ENCODE peak calls at places on chromosomes 2 and 18, in five cellular contexts. One of them, this sample, is unnamed.

GRCh38 chr2:23900133-23900926 is 26.6 kb downstream of the ATAD2B start:
- DNase-seq in activated T-helper 1 cell treated with anti-CD3 and anti-CD28 coated beads, Interleukin-2, amount 50 U/mL, for 16 hours: no peak
- DNase-seq in stimulated activated CD4-positive, alpha-beta T cell treated with anti-CD3 and anti-CD28 coated beads, Interleukin-2, amount 100 ng/mL, for 48 hours: no peak
- DNase-seq in midbrain: no peak
- DNase-seq in T-cell: no peak
- DNase-seq in this sample: no peak

GRCh38 chr18:39453882-39454281 is 1888.3 kb upstream of the CELF4 start:
- DNase-seq in activated T-helper 1 cell treated with anti-CD3 and anti-CD28 coated beads, Interleukin-2, amount 50 U/mL, for 16 hours: no peak
- DNase-seq in stimulated activated CD4-positive, alpha-beta T cell treated with anti-CD3 and anti-CD28 coated beads, Interleukin-2, amount 100 ng/mL, for 48 hours: no peak
- DNase-seq in midbrain: peak; percentile 43
- DNase-seq in T-cell: no peak
- DNase-seq in this sample: peak; percentile 19

GRCh38 chr2:186456941-186457340 is 29.1 kb upstream of the ZC3H15 start:
- DNase-seq in activated T-helper 1 cell treated with anti-CD3 and anti-CD28 coated beads, Interleukin-2, amount 50 U/mL, for 16 hours: no peak
- DNase-seq in stimulated activated CD4-positive, alpha-beta T cell treated with anti-CD3 and anti-CD28 coated beads, Interleukin-2, amount 100 ng/mL, for 48 hours: no peak
- DNase-seq in midbrain: no peak
- DNase-seq in T-cell: no peak
- DNase-seq in this sample: no peak

GRCh38 chr2:204860249-204860648 is 315.0 kb downstream of the PARD3B start:
- DNase-seq in activated T-helper 1 cell treated with anti-CD3 and anti-CD28 coated beads, Interleukin-2, amount 50 U/mL, for 16 hours: no peak
- DNase-seq in stimulated activated CD4-positive, alpha-beta T cell treated with anti-CD3 and anti-CD28 coated beads, Interleukin-2, amount 100 ng/mL, for 48 hours: no peak
- DNase-seq in midbrain: peak; percentile 69
- DNase-seq in T-cell: no peak
- DNase-seq in this sample: peak; percentile 87

GRCh38 chr2:162607915-162608314 is 230.7 kb downstream of the KCNH7 start:
- DNase-seq in activated T-helper 1 cell treated with anti-CD3 and anti-CD28 coated beads, Interleukin-2, amount 50 U/mL, for 16 hours: no peak
- DNase-seq in stimulated activated CD4-positive, alpha-beta T cell treated with anti-CD3 and anti-CD28 coated beads, Interleukin-2, amount 100 ng/mL, for 48 hours: no peak
- DNase-seq in midbrain: no peak
- DNase-seq in T-cell: no peak
- DNase-seq in this sample: no peak

GRCh38 chr2:7692657-7693161 is 775.5 kb downstream of the RNF144A start:
- DNase-seq in activated T-helper 1 cell treated with anti-CD3 and anti-CD28 coated beads, Interleukin-2, amount 50 U/mL, for 16 hours: no peak
- DNase-seq in stimulated activated CD4-positive, alpha-beta T cell treated with anti-CD3 and anti-CD28 coated beads, Interleukin-2, amount 100 ng/mL, for 48 hours: no peak
- DNase-seq in midbrain: no peak
- DNase-seq in T-cell: no peak
- DNase-seq in this sample: no peak

GRCh38 chr18:56702946-56703345 is 51.8 kb downstream of the WDR7 start:
- DNase-seq in activated T-helper 1 cell treated with anti-CD3 and anti-CD28 coated beads, Interleukin-2, amount 50 U/mL, for 16 hours: no peak
- DNase-seq in stimulated activated CD4-positive, alpha-beta T cell treated with anti-CD3 and anti-CD28 coated beads, Interleukin-2, amount 100 ng/mL, for 48 hours: peak; percentile 26
- DNase-seq in midbrain: peak; percentile 15
- DNase-seq in T-cell: peak; percentile 15
- DNase-seq in this sample: peak; percentile 44

GRCh38 chr18:32040936-32041335 is 22.3 kb downstream of the RNF125 start:
- DNase-seq in activated T-helper 1 cell treated with anti-CD3 and anti-CD28 coated beads, Interleukin-2, amount 50 U/mL, for 16 hours: no peak
- DNase-seq in stimulated activated CD4-positive, alpha-beta T cell treated with anti-CD3 and anti-CD28 coated beads, Interleukin-2, amount 100 ng/mL, for 48 hours: no peak
- DNase-seq in midbrain: no peak
- DNase-seq in T-cell: peak; percentile 45
- DNase-seq in this sample: no peak

GRCh38 chr2:231946241-231946814 is 15.2 kb upstream of the DIS3L2 start:
- DNase-seq in activated T-helper 1 cell treated with anti-CD3 and anti-CD28 coated beads, Interleukin-2, amount 50 U/mL, for 16 hours: no peak
- DNase-seq in stimulated activated CD4-positive, alpha-beta T cell treated with anti-CD3 and anti-CD28 coated beads, Interleukin-2, amount 100 ng/mL, for 48 hours: no peak
- DNase-seq in midbrain: no peak
- DNase-seq in T-cell: no peak
- DNase-seq in this sample: no peak

GRCh38 chr2:64225491-64225890 is 81.3 kb upstream of the PELI1 start:
- DNase-seq in activated T-helper 1 cell treated with anti-CD3 and anti-CD28 coated beads, Interleukin-2, amount 50 U/mL, for 16 hours: no peak
- DNase-seq in stimulated activated CD4-positive, alpha-beta T cell treated with anti-CD3 and anti-CD28 coated beads, Interleukin-2, amount 100 ng/mL, for 48 hours: no peak
- DNase-seq in midbrain: no peak
- DNase-seq in T-cell: no peak
- DNase-seq in this sample: no peak

GRCh38 chr2:66537001-66537400 is 102.1 kb downstream of the MEIS1 start:
- DNase-seq in activated T-helper 1 cell treated with anti-CD3 and anti-CD28 coated beads, Interleukin-2, amount 50 U/mL, for 16 hours: no peak
- DNase-seq in stimulated activated CD4-positive, alpha-beta T cell treated with anti-CD3 and anti-CD28 coated beads, Interleukin-2, amount 100 ng/mL, for 48 hours: no peak
- DNase-seq in midbrain: no peak
- DNase-seq in T-cell: no peak
- DNase-seq in this sample: no peak

GRCh38 chr18:79512461-79513380 is 117.0 kb downstream of the NFATC1 start:
- DNase-seq in activated T-helper 1 cell treated with anti-CD3 and anti-CD28 coated beads, Interleukin-2, amount 50 U/mL, for 16 hours: no peak
- DNase-seq in stimulated activated CD4-positive, alpha-beta T cell treated with anti-CD3 and anti-CD28 coated beads, Interleukin-2, amount 100 ng/mL, for 48 hours: no peak
- DNase-seq in midbrain: no peak
- DNase-seq in T-cell: no peak
- DNase-seq in this sample: no peak

GRCh38 chr2:201909348-201909747 is 103.0 kb downstream of the CDK15 start:
- DNase-seq in activated T-helper 1 cell treated with anti-CD3 and anti-CD28 coated beads, Interleukin-2, amount 50 U/mL, for 16 hours: no peak
- DNase-seq in stimulated activated CD4-positive, alpha-beta T cell treated with anti-CD3 and anti-CD28 coated beads, Interleukin-2, amount 100 ng/mL, for 48 hours: no peak
- DNase-seq in midbrain: no peak
- DNase-seq in T-cell: no peak
- DNase-seq in this sample: no peak

GRCh38 chr18:75226301-75226955 is 15.8 kb downstream of the TSHZ1 start:
- DNase-seq in activated T-helper 1 cell treated with anti-CD3 and anti-CD28 coated beads, Interleukin-2, amount 50 U/mL, for 16 hours: no peak
- DNase-seq in stimulated activated CD4-positive, alpha-beta T cell treated with anti-CD3 and anti-CD28 coated beads, Interleukin-2, amount 100 ng/mL, for 48 hours: no peak
- DNase-seq in midbrain: no peak
- DNase-seq in T-cell: no peak
- DNase-seq in this sample: no peak

GRCh38 chr2:18317017-18317416 is 243.4 kb downstream of the RDH14 start:
- DNase-seq in activated T-helper 1 cell treated with anti-CD3 and anti-CD28 coated beads, Interleukin-2, amount 50 U/mL, for 16 hours: no peak
- DNase-seq in stimulated activated CD4-positive, alpha-beta T cell treated with anti-CD3 and anti-CD28 coated beads, Interleukin-2, amount 100 ng/mL, for 48 hours: no peak
- DNase-seq in midbrain: no peak
- DNase-seq in T-cell: no peak
- DNase-seq in this sample: no peak

GRCh38 chr2:148577845-148578492 is 66.6 kb upstream of the EPC2 start:
- DNase-seq in activated T-helper 1 cell treated with anti-CD3 and anti-CD28 coated beads, Interleukin-2, amount 50 U/mL, for 16 hours: no peak
- DNase-seq in stimulated activated CD4-positive, alpha-beta T cell treated with anti-CD3 and anti-CD28 coated beads, Interleukin-2, amount 100 ng/mL, for 48 hours: no peak
- DNase-seq in midbrain: no peak
- DNase-seq in T-cell: no peak
- DNase-seq in this sample: no peak

GRCh38 chr18:26185267-26185666 is 41.0 kb upstream of the TAF4B start:
- DNase-seq in activated T-helper 1 cell treated with anti-CD3 and anti-CD28 coated beads, Interleukin-2, amount 50 U/mL, for 16 hours: no peak
- DNase-seq in stimulated activated CD4-positive, alpha-beta T cell treated with anti-CD3 and anti-CD28 coated beads, Interleukin-2, amount 100 ng/mL, for 48 hours: no peak
- DNase-seq in midbrain: no peak
- DNase-seq in T-cell: no peak
- DNase-seq in this sample: no peak

GRCh38 chr2:39787950-39788349 is 8.9 kb upstream of the THUMPD2 start:
- DNase-seq in activated T-helper 1 cell treated with anti-CD3 and anti-CD28 coated beads, Interleukin-2, amount 50 U/mL, for 16 hours: no peak
- DNase-seq in stimulated activated CD4-positive, alpha-beta T cell treated with anti-CD3 and anti-CD28 coated beads, Interleukin-2, amount 100 ng/mL, for 48 hours: no peak
- DNase-seq in midbrain: no peak
- DNase-seq in T-cell: no peak
- DNase-seq in this sample: no peak

GRCh38 chr18:42330296-42330695 is 375.3 kb downstream of the PIK3C3 start:
- DNase-seq in activated T-helper 1 cell treated with anti-CD3 and anti-CD28 coated beads, Interleukin-2, amount 50 U/mL, for 16 hours: no peak
- DNase-seq in stimulated activated CD4-positive, alpha-beta T cell treated with anti-CD3 and anti-CD28 coated beads, Interleukin-2, amount 100 ng/mL, for 48 hours: no peak
- DNase-seq in midbrain: no peak
- DNase-seq in T-cell: no peak
- DNase-seq in this sample: no peak

GRCh38 chr2:32496657-32497056 is 131.2 kb upstream of the TTC27 start:
- DNase-seq in activated T-helper 1 cell treated with anti-CD3 and anti-CD28 coated beads, Interleukin-2, amount 50 U/mL, for 16 hours: no peak
- DNase-seq in stimulated activated CD4-positive, alpha-beta T cell treated with anti-CD3 and anti-CD28 coated beads, Interleukin-2, amount 100 ng/mL, for 48 hours: no peak
- DNase-seq in midbrain: no peak
- DNase-seq in T-cell: no peak
- DNase-seq in this sample: no peak

This sample was measured in cerebellar cortex.